ENCODE peak calls at places on chromosomes 13 and 19, in five cellular contexts. S, O, N, T and G are unnamed samples.

GRCh38 chr13:112840472-112841302 is 128.3 kb upstream of the MCF2L start:
- DNase-seq in S (no peak), O (no peak), N (no peak), T (no peak), G (no peak)

GRCh38 chr19:28021316-28022185 is 1191.4 kb downstream of the UQCRFS1 start:
- DNase-seq in S (peak; percentile 73), O (no peak), N (no peak), T (no peak), G (no peak)

GRCh38 chr19:58305932-58306323 is 751 bp downstream of the ERVK3-1 start:
- DNase-seq in S (peak; percentile 38), O (no peak), N (no peak), T (no peak), G (no peak)

GRCh38 chr13:97344250-97345175 is 89.5 kb upstream of the RAP2A start:
- DNase-seq in S (peak; percentile 48), O (peak; percentile 16), N (no peak), T (peak; percentile 73), G (no peak)

GRCh38 chr19:39867952-39868351 is 21.8 kb upstream of the FBL start:
- DNase-seq in S (no peak), O (no peak), N (no peak), T (no peak), G (no peak)

GRCh38 chr19:2449019-2449418 is 7.7 kb downstream of the LMNB2 start:
- DNase-seq in S (no peak), O (no peak), N (no peak), T (no peak), G (no peak)

GRCh38 chr19:5996102-5996501 is 18.2 kb upstream of the RANBP3 start:
- DNase-seq in S (no peak), O (no peak), N (no peak), T (no peak), G (no peak)

GRCh38 chr13:107069107-107069776 is 501.3 kb upstream of the ARGLU1 start:
- DNase-seq in S (no peak), O (no peak), N (no peak), T (no peak), G (no peak)

GRCh38 chr19:16355293-16356043 is 30.8 kb downstream of the KLF2 start:
- DNase-seq in S (no peak), O (no peak), N (no peak), T (no peak), G (no peak)

GRCh38 chr13:36430247-36431203 is 1.8 kb upstream of the CCNA1 start:
- DNase-seq in S (no peak), O (no peak), N (no peak), T (peak; percentile 15), G (no peak)

GRCh38 chr19:17946965-17947784 is 14.4 kb downstream of the CCDC124 start:
- DNase-seq in S (no peak), O (no peak), N (no peak), T (no peak), G (no peak)

GRCh38 chr13:61414686-61415664 is 674 bp downstream of the PCDH20 start:
- DNase-seq in S (no peak), O (peak; percentile 57), N (no peak), T (peak; percentile 90), G (no peak)

GRCh38 chr13:34757441-34757840 is 184.6 kb upstream of the NBEA start:
- DNase-seq in S (no peak), O (no peak), N (no peak), T (no peak), G (no peak)

GRCh38 chr13:88051746-88052482 is 380.7 kb downstream of the SLITRK5 start:
- DNase-seq in S (no peak), O (no peak), N (no peak), T (no peak), G (no peak)

GRCh38 chr19:51354742-51355148 is 11.4 kb downstream of the ETFB start:
- DNase-seq in S (peak; percentile 75), O (no peak), N (no peak), T (peak; percentile 85), G (no peak)

GRCh38 chr13:44974056-44974798 is 15.0 kb downstream of the NUFIP1 start:
- DNase-seq in S (no peak), O (no peak), N (no peak), T (no peak), G (peak; percentile 30)
- H3K4me3 ChIP-seq in S (no peak overlapping the region), O (no peak overlapping the region), N (no peak overlapping the region), T (no peak overlapping the region), G (no peak overlapping the region)

DNA sequence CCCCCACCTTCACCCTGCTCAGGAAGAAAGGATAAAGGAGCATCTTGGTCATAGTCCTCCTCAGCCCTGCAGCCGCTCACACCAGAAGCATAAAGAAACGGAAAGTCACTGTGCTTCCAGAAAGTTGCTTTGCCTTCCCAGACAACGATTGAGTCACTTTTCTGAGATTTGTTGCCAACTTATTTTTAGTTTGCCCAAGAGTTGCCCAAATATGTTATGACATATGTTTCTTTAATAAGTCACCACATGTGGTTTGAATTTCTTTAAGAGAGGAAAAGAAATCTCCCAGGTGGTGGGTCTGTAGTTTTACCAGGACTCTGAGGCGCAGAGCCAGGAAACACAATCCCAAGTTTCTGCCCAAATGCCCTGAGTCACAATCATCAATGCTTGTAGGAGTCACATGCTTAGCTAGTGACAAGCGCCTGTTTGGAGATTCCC is 63.4 kb upstream of the LRCH1 start:
- DNase-seq in S (no peak), O (peak; percentile 10), N (peak; percentile 7), T (no peak), G (peak; percentile 84)
- H3K4me3 ChIP-seq in S (no peak overlapping the region), O (no peak overlapping the region), N (peak overlapping the region; percentile 7), T (no peak overlapping the region), G (no peak overlapping the region)

GRCh38 chr13:46605089-46605488 is 52.1 kb downstream of the LRCH1 start:
- DNase-seq in S (no peak), O (no peak), N (no peak), T (no peak), G (no peak)

GRCh38 chr13:46606915-46607413 is 54.0 kb downstream of the LRCH1 start:
- DNase-seq in S (no peak), O (no peak), N (no peak), T (no peak), G (no peak)

GRCh38 chr13:46604226-46604968 is 51.4 kb downstream of the LRCH1 start:
- DNase-seq in S (no peak), O (no peak), N (no peak), T (no peak), G (no peak)

GRCh38 chr13:46607768-46608553 is 55.0 kb downstream of the LRCH1 start:
- DNase-seq in S (no peak), O (peak; percentile 67), N (no peak), T (no peak), G (no peak)

DNA sequence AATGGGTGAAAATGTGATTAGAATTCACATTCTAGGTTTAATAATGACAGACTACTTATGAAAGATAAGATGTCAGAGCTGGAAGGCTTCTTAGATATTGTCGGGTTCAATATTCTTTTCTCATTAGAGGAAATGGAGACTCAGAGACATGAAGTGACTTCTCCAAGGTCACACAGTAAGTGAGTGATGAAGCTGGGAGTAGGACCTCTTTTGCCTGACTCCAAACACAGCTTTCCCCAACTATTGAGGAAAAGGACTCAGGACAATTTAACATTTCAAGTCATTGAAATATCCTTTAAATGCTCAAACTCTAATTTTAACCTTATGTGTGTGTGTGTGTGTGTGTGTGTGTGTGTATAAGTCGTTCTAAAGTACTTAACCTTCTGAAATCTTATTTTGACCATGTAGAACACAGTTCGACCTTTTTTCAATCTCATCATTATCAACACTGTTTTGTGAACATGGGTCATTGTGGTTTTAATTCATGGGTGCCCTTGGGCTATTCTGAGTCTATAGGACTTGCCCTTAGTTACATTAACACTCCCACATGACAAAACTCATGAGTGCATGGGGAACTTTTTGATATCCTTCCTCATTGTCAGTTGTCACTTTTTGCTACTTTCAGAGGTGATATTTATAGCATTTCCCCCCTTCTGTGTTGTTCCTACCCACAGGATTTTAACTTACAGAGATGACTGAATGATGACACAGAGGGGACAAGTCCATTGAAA is 53.0 kb downstream of the LRCH1 start:
- DNase-seq in S (no peak), O (no peak), N (no peak), T (no peak), G (no peak)
- H3K4me3 ChIP-seq in S (no peak overlapping the region), O (no peak overlapping the region), N (no peak overlapping the region), T (no peak overlapping the region), G (no peak overlapping the region)

GRCh38 chr13:24684600-24684998 is 4.4 kb downstream of the ATP12A start:
- DNase-seq in S (peak; percentile 76), O (no peak), N (no peak), T (no peak), G (no peak)

GRCh38 chr13:24683370-24683769 is 3.2 kb downstream of the ATP12A start:
- DNase-seq in S (no peak), O (no peak), N (no peak), T (no peak), G (no peak)

GRCh38 chr13:24682353-24682752 is 2.1 kb downstream of the ATP12A start:
- DNase-seq in S (no peak), O (no peak), N (no peak), T (no peak), G (no peak)

GRCh38 chr13:24685314-24685713 is 5.1 kb downstream of the ATP12A start:
- DNase-seq in S (no peak), O (no peak), N (no peak), T (no peak), G (no peak)

GRCh38 chr13:24683833-24684599 is 3.8 kb downstream of the ATP12A start:
- DNase-seq in S (peak; percentile 69), O (no peak), N (no peak), T (peak; percentile 80), G (no peak)
- H3K4me3 ChIP-seq in S (no peak overlapping the region), O (no peak overlapping the region), N (no peak overlapping the region), T (no peak overlapping the region), G (no peak overlapping the region)

DNA sequence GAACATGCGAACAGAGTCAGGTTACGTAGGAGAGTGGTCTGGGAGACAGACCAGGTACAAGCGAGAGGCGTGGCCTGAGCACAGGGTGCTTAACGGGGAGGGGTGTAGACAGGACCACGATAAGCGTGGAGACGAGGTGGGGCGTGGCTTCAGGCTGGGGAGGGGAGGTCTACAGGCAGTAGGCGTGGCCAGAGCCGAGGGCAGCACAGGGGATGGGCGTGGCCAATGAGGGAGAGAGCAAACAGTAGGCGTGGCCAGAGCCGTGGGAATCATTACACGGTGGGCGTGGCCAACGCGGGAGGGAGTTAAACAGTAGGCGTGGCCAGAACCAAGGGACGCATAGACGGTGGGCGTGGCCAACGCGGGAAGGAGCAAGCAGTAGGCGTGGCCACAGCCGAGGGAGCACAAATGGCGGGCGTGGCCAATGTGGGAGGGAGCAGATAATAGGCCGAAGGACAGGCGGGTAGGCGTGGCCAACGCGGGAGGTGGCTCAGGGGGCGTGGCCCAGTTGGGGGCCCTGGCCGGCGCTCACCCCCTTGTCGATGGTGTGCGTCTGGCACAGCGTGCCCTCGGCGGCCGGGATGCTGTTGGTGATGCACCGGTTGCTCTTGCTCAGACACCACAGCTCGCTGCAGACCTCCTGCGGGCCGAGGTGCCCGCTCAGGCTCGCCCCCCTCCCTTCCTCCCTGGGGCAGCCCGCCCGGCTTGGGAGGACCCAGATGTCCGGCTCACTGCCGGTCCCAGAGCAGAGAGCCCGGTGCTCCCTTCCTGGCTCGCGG is 15.2 kb upstream of the MYO1F start:
- DNase-seq in S (peak; percentile 26), O (peak; percentile 44), N (peak; percentile 90), T (peak; percentile 100), G (peak; percentile 79)
- H3K4me3 ChIP-seq in S (no peak overlapping the region), O (peak overlapping the region; percentile 21), N (peak overlapping the region; percentile 53), T (peak overlapping the region; percentile 28), G (peak overlapping the region; percentile 48)

DNA sequence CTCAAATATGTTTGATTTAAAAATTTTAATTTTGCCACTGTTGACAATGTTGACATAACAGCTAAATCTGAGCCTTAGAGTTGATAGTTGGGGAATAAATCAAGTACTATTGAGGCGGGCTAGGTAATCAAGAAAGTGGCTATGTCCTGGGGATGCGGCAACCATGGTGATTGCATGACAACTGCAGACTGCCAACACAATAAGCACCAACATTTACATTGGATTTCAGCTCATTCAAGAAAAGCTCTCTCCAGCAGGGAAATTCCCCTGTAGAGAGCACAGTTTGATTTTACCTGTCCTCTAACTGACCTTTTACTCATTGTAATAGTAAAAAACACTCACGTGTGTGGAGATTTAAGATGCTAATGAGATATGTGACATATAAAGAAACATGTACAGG is 63.1 kb downstream of the ZNF100 start:
- DNase-seq in S (no peak), O (no peak), N (no peak), T (no peak), G (no peak)
- H3K4me3 ChIP-seq in S (no peak overlapping the region), O (no peak overlapping the region), N (no peak overlapping the region), T (no peak overlapping the region), G (no peak overlapping the region)